ENCODE peak calls at places on chromosomes 1 and 21, in five cellular contexts. M is stimulated activated CD4-positive, alpha-beta T cell treated with anti-CD3 and anti-CD28 coated beads, Interleukin-1b, Interleukin-23, amount 100 ng/mL, for 48 hours; F is GM04504; A is caudate nucleus; K is T-helper 9 cell. W is an unnamed sample.

GRCh38 chr1:3799976-3800685 is 3.8 kb upstream of the LRRC47 start:
- DNase-seq in M (no peak), F (no peak), A (no peak), K (no peak), W (no peak)

GRCh38 chr1:54591127-54591756 is 32.1 kb downstream of the FAM151A start:
- DNase-seq in M (no peak), F (no peak), A (no peak), K (no peak), W (no peak)

GRCh38 chr1:37794372-37795339 is 1.0 kb downstream of the MANEAL start:
- DNase-seq in M (no peak), F (no peak), A (no peak), K (no peak), W (no peak)

GRCh38 chr1:169031566-169032224 is 74.8 kb upstream of the ATP1B1 start:
- DNase-seq in M (no peak), F (no peak), A (no peak), K (no peak), W (no peak)

GRCh38 chr1:25914074-25914995 is 8.1 kb upstream of the STMN1 start:
- DNase-seq in M (no peak), F (no peak), A (no peak), K (no peak), W (no peak)

GRCh38 chr1:61295818-61296537 is 213.6 kb downstream of the NFIA start:
- DNase-seq in M (no peak), F (no peak), A (no peak), K (no peak), W (no peak)

GRCh38 chr1:113394043-113394862 is 3.9 kb downstream of the MAGI3 start:
- DNase-seq in M (no peak), F (no peak), A (no peak), K (no peak), W (no peak)

GRCh38 chr1:198986442-198986841 is 347.6 kb downstream of the PTPRC start:
- DNase-seq in M (no peak), F (no peak), A (no peak), K (no peak), W (no peak)

GRCh38 chr21:36992671-36993070 is 13.8 kb upstream of the RIPPLY3 start:
- DNase-seq in M (no peak), F (no peak), A (no peak), K (no peak), W (no peak)

GRCh38 chr1:152951711-152952110 is 4.7 kb downstream of the SPRR5 start:
- DNase-seq in M (no peak), F (no peak), A (no peak), K (no peak), W (no peak)

GRCh38 chr1:115429242-115429641 is 91.2 kb upstream of the NGF start:
- DNase-seq in M (no peak), F (peak), A (no peak), K (no peak), W (peak)

GRCh38 chr1:38740543-38740942 is 119.0 kb downstream of the RRAGC start:
- DNase-seq in M (no peak), F (no peak), A (no peak), K (no peak), W (no peak)

GRCh38 chr1:192600264-192600663 is 24.7 kb downstream of the RGS1 start:
- DNase-seq in M (no peak), F (no peak), A (no peak), K (no peak), W (no peak)

GRCh38 chr1:53079251-53079650 is 17.2 kb downstream of the PODN start:
- DNase-seq in M (no peak), F (no peak), A (no peak), K (no peak), W (no peak)

GRCh38 chr1:158978730-158979129 is 31.0 kb upstream of the IFI16 start:
- DNase-seq in M (no peak), F (no peak), A (no peak), K (no peak), W (no peak)

GRCh38 chr1:187203257-187203656 is 374.5 kb downstream of the PLA2G4A start:
- DNase-seq in M (no peak), F (peak), A (no peak), K (no peak), W (peak)

GRCh38 chr1:113438505-113439271 is 48.4 kb downstream of the MAGI3 start:
- DNase-seq in M (no peak), F (no peak), A (no peak), K (no peak), W (no peak)

GRCh38 chr1:154174654-154175053 is 17.2 kb downstream of the TPM3 start:
- DNase-seq in M (no peak), F (no peak), A (no peak), K (no peak), W (no peak)

GRCh38 chr1:6445062-6445763 is 20.6 kb downstream of the ESPN start:
- DNase-seq in M (peak), F (no peak), A (no peak), K (no peak), W (no peak)

GRCh38 chr1:8182034-8182761 is 135.7 kb upstream of the SLC45A1 start:
- DNase-seq in M (peak), F (no peak), A (no peak), K (no peak), W (peak)

GRCh38 chr21:18350216-18350615 is 53.4 kb downstream of the TMPRSS15 start:
- DNase-seq in M (no peak), F (peak), A (peak), K (no peak), W (no peak)

GRCh38 chr21:34900376-34900775 is 148.7 kb downstream of the RUNX1 start:
- DNase-seq in M (no peak), F (no peak), A (no peak), K (no peak), W (peak)

GRCh38 chr1:64517640-64518039 is 47.7 kb downstream of the CACHD1 start:
- DNase-seq in M (no peak), F (no peak), A (no peak), K (no peak), W (no peak)

GRCh38 chr1:29279896-29280779 is 43.8 kb downstream of the PTPRU start:
- DNase-seq in M (no peak), F (no peak), A (no peak), K (no peak), W (no peak)